ENCODE peak calls at places on chromosomes 6 and 20, in ten cellular contexts. B is skeletal muscle cell, H is breast epithelium, S is fibroblast of lung, I is IMR-90, D is epithelial cell of proximal tubule, J is AG10803, Y is esophagus squamous epithelium, V is neural progenitor cell, Z is heart right ventricle. R is an unnamed sample.

GRCh38 chr6:72619883-72620696 is 1.8 kb upstream of the KCNQ5 start:
- DNase-seq in B (no peak), H (no peak), S (no peak), I (peak; percentile 45), D (no peak), J (peak; percentile 42), Y (no peak), V (peak; percentile 66), Z (peak; percentile 21), R (peak; percentile 47)

GRCh38 chr6:96849615-96850014 is 12.3 kb upstream of the GPR63 start:
- DNase-seq in B (no peak), H (no peak), S (no peak), I (no peak), D (no peak), J (no peak), Y (no peak), V (no peak), Z (no peak), R (no peak)

GRCh38 chr6:138772596-138773176 is 883 bp upstream of the CCDC28A start:
- DNase-seq in B (no peak), H (no peak), S (no peak), I (no peak), D (no peak), J (no peak), Y (no peak), V (no peak), Z (no peak), R (no peak)

GRCh38 chr20:50019466-50020256 is 36.9 kb downstream of the SNAI1 start:
- DNase-seq in B (no peak), H (peak; percentile 81), S (no peak), I (no peak), D (no peak), J (no peak), Y (no peak), V (no peak), Z (peak; percentile 63), R (no peak)

GRCh38 chr6:7035837-7036249 is 71.9 kb upstream of the RREB1 start:
- DNase-seq in B (no peak), H (no peak), S (no peak), I (no peak), D (no peak), J (no peak), Y (no peak), V (no peak), Z (no peak), R (no peak)

GRCh38 chr20:37745553-37745952 is 51.7 kb downstream of the CTNNBL1 start:
- DNase-seq in B (no peak), H (no peak), S (no peak), I (no peak), D (no peak), J (no peak), Y (no peak), V (peak; percentile 34), Z (no peak), R (no peak)

GRCh38 chr20:40966516-40967185 is 62.0 kb upstream of the TOP1 start:
- DNase-seq in B (no peak), H (no peak), S (no peak), I (no peak), D (no peak), J (no peak), Y (no peak), V (no peak), Z (no peak), R (no peak)

GRCh38 chr6:129753422-129753821 is 43.4 kb upstream of the ARHGAP18 start:
- DNase-seq in B (no peak), H (no peak), S (no peak), I (peak; percentile 70), D (no peak), J (peak; percentile 69), Y (no peak), V (no peak), Z (no peak), R (peak; percentile 53)

GRCh38 chr6:150142657-150143501 is at the start of gene PPP1R14C:
- DNase-seq in B (no peak), H (no peak), S (no peak), I (no peak), D (no peak), J (peak; percentile 38), Y (no peak), V (peak; percentile 86), Z (peak; percentile 50), R (no peak)

GRCh38 chr6:155201461-155202226 is 62.2 kb upstream of the CLDN20 start:
- DNase-seq in B (peak; percentile 73), H (no peak), S (peak; percentile 69), I (peak; percentile 87), D (no peak), J (peak; percentile 83), Y (no peak), V (no peak), Z (no peak), R (peak; percentile 83)

GRCh38 chr6:127737009-127737486 is 160.1 kb downstream of the C6orf58 start:
- DNase-seq in B (peak; percentile 23), H (no peak), S (peak; percentile 80), I (peak; percentile 73), D (peak; percentile 23), J (peak; percentile 75), Y (no peak), V (peak; percentile 70), Z (no peak), R (peak; percentile 79)

GRCh38 chr6:77463308-77463880 is at the start of gene HTR1B:
- DNase-seq in B (no peak), H (no peak), S (no peak), I (peak; percentile 14), D (no peak), J (no peak), Y (no peak), V (peak; percentile 37), Z (no peak), R (no peak)

GRCh38 chr20:53084408-53084997 is 112.3 kb downstream of the TSHZ2 start:
- DNase-seq in B (no peak), H (no peak), S (no peak), I (no peak), D (no peak), J (no peak), Y (no peak), V (no peak), Z (no peak), R (no peak)

GRCh38 chr6:30006170-30007131 is 54.6 kb upstream of the POLR1H start:
- DNase-seq in B (no peak), H (peak; percentile 58), S (no peak), I (peak; percentile 3), D (no peak), J (peak; percentile 5), Y (no peak), V (peak; percentile 46), Z (peak; percentile 41), R (peak; percentile 5)

GRCh38 chr6:31558631-31559500 is 11.5 kb downstream of the NFKBIL1 start:
- DNase-seq in B (no peak), H (no peak), S (no peak), I (no peak), D (no peak), J (peak; percentile 48), Y (no peak), V (no peak), Z (no peak), R (peak; percentile 17)

GRCh38 chr20:20568604-20569205 is 143.7 kb downstream of the RALGAPA2 start:
- DNase-seq in B (peak; percentile 12), H (no peak), S (peak; percentile 69), I (peak; percentile 58), D (no peak), J (peak; percentile 50), Y (no peak), V (peak; percentile 60), Z (no peak), R (peak; percentile 68)

GRCh38 chr6:46170357-46171289 is at the start of gene ENPP5:
- DNase-seq in B (no peak), H (peak; percentile 85), S (peak; percentile 12), I (no peak), D (no peak), J (no peak), Y (peak; percentile 38), V (peak; percentile 93), Z (peak; percentile 70), R (no peak)
- H3K4me3 ChIP-seq in B (peak within 1 kb of the TSS; percentile 60), H (peak within 1 kb of the TSS; percentile 83), S (peak within 1 kb of the TSS; percentile 59), I (no peak within 1 kb of the TSS), D (peak within 1 kb of the TSS; percentile 92), J (peak within 1 kb of the TSS; percentile 52), Y (peak within 1 kb of the TSS; percentile 58), V (peak within 1 kb of the TSS; percentile 95), Z (peak within 1 kb of the TSS; percentile 66), R (peak within 1 kb of the TSS; percentile 53)

DNA sequence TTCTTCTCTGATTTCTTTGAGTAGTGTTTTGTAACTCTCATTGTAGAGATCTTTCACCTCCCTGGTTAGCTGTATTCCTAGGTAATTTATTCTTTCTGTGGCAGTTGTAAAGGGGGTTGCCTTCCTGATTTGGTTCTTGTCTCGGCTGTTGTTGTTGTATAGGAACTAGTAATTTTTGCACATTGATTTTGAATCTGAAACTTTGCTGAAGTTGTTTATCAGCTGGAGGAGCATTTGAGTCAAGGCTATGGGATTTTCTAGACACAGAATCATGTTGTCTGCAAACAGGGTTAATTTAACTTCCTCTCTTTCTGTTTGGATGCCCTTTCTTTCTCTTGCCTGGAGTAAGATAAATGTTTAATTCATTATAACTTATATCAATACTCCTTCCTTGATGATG is 86.4 kb downstream of the OLIG3 start:
- DNase-seq in B (no peak), H (no peak), S (no peak), I (no peak), D (no peak), J (no peak), Y (no peak), V (no peak), Z (no peak), R (no peak)
- H3K4me3 ChIP-seq in B (no peak overlapping the region), H (no peak overlapping the region), S (no peak overlapping the region), I (no peak overlapping the region), D (no peak overlapping the region), J (no peak overlapping the region), Y (no peak overlapping the region), V (no peak overlapping the region), Z (no peak overlapping the region), R (no peak overlapping the region)

DNA sequence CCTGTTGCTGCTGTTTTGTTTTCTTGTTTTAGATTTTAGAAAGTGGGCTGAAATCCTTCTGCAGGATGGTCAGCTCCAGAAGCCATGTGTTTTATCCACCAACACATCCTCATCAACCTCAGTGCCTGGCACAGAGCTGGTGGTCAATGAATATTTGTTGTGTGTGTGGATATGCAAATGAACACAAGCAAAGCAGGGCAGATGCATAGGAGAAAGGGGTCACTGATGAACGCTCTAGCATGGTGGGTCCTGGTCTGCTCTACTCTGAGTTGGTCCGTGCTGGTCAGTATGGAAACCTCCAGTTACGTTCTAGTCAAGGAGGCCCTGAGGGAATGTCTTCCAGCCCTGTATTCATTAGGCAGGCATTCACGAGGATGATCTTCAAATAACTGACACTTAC is 682.5 kb downstream of the QKI start:
- DNase-seq in B (no peak), H (no peak), S (no peak), I (no peak), D (no peak), J (no peak), Y (no peak), V (no peak), Z (no peak), R (no peak)
- H3K4me3 ChIP-seq in B (no peak overlapping the region), H (no peak overlapping the region), S (no peak overlapping the region), I (no peak overlapping the region), D (no peak overlapping the region), J (no peak overlapping the region), Y (no peak overlapping the region), V (no peak overlapping the region), Z (no peak overlapping the region), R (no peak overlapping the region)

DNA sequence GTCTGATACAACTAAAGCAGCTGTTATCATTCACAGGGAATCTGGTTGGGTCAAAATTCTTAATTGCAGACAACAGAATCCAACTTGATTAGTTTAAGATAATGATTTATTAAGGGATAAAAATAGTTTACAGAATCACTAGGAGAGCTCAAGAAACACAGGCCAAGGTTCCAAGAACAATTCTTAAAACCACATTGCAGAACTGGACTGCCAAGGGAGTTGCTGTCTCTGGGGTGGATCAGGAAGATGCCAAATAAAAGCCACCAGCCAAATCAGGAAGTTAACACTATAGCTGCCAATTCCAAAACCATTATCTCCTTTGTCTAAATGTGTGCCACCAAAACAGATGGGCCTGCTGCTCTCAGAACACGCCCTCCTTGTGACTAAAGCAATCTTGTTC is 53.7 kb downstream of the NUDT3 start:
- DNase-seq in B (no peak), H (no peak), S (no peak), I (no peak), D (no peak), J (peak; percentile 54), Y (no peak), V (no peak), Z (no peak), R (peak; percentile 45)
- H3K4me3 ChIP-seq in B (no peak overlapping the region), H (no peak overlapping the region), S (no peak overlapping the region), I (no peak overlapping the region), D (no peak overlapping the region), J (no peak overlapping the region), Y (no peak overlapping the region), V (no peak overlapping the region), Z (no peak overlapping the region), R (no peak overlapping the region)